ENCODE peak calls at places on chromosomes 3 and 15, in seven cellular contexts. N, M, A, Q, K, C and H are unnamed samples.

GRCh38 chr3:152304160-152304559 is 35.4 kb downstream of the MBNL1 start:
- DNase-seq in N (no peak), M (no peak), A (no peak), Q (no peak), K (no peak), C (no peak), H (no peak)

GRCh38 chr3:79467721-79468120 is 300.1 kb downstream of the ROBO1 start:
- DNase-seq in N (no peak), M (no peak), A (no peak), Q (no peak), K (no peak), C (no peak), H (peak)

GRCh38 chr3:159817571-159817970 is 171.1 kb upstream of the IL12A start:
- DNase-seq in N (no peak), M (no peak), A (no peak), Q (no peak), K (no peak), C (no peak), H (no peak)

GRCh38 chr3:48414376-48415250 is 15.3 kb downstream of the PLXNB1 start:
- DNase-seq in N (no peak), M (no peak), A (no peak), Q (no peak), K (no peak), C (no peak), H (no peak)

GRCh38 chr3:17590465-17590864 is 152.0 kb downstream of the TBC1D5 start:
- DNase-seq in N (no peak), M (no peak), A (no peak), Q (no peak), K (no peak), C (no peak), H (no peak)

GRCh38 chr3:8324727-8325126 is 176.9 kb upstream of the LMCD1 start:
- DNase-seq in N (peak), M (peak), A (peak), Q (peak), K (peak), C (no peak), H (peak)

GRCh38 chr3:73624363-73625123 is at the start of gene PDZRN3:
- DNase-seq in N (peak), M (no peak), A (no peak), Q (peak), K (no peak), C (peak), H (peak)

GRCh38 chr3:3699816-3700633 is 99.2 kb upstream of the LRRN1 start:
- DNase-seq in N (no peak), M (no peak), A (no peak), Q (no peak), K (peak), C (no peak), H (no peak)

GRCh38 chr3:4571690-4572334 is 78.7 kb downstream of the ITPR1 start:
- DNase-seq in N (no peak), M (no peak), A (no peak), Q (no peak), K (no peak), C (no peak), H (no peak)

GRCh38 chr3:139948898-139949297 is 13.9 kb downstream of the CLSTN2 start:
- DNase-seq in N (no peak), M (no peak), A (no peak), Q (no peak), K (no peak), C (no peak), H (no peak)

GRCh38 chr3:174318146-174318545 is 541.0 kb upstream of the NAALADL2 start:
- DNase-seq in N (no peak), M (no peak), A (no peak), Q (no peak), K (no peak), C (no peak), H (no peak)

GRCh38 chr15:58224068-58224467 is 85.9 kb downstream of the AQP9 start:
- DNase-seq in N (no peak), M (no peak), A (no peak), Q (peak), K (no peak), C (no peak), H (no peak)

GRCh38 chr15:45442497-45443135 is 64.3 kb upstream of the GATM start:
- DNase-seq in N (no peak), M (no peak), A (no peak), Q (peak), K (no peak), C (no peak), H (no peak)
- TF ChIP-seq CTCF in N (no peak), M (no peak), A (no peak), Q (no peak), K (no peak), C (no peak), H (no peak)

DNA sequence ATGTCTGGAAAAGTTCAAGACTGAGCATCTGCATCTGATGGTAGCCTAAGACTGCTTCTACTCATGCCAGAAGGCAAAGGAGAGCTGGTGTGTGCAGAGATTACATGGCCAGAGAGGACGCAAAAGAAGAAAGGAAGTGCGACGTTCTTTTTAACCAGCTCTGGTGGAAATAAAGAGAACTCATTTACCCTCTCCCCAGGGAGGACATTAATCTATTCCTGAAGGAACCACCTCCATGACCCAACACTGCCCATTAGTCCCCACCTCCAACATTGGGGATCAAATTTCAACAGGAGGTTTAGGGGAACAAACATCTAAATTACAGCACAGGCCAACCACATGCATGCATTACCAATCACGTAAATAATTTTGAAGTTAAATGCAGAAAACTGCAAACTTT is 1.5 kb upstream of the NCK1 start:
- DNase-seq in N (peak), M (no peak), A (no peak), Q (peak), K (no peak), C (no peak), H (peak)
- H3K4me3 ChIP-seq in N (peak), M (peak), A (no peak), Q (peak), K (peak), C (no peak), H (peak)

GRCh38 chr15:71066983-71067382 is 48.3 kb upstream of the THSD4 start:
- DNase-seq in N (no peak), M (no peak), A (no peak), Q (peak), K (no peak), C (no peak), H (peak)

GRCh38 chr15:71071529-71071928 is 43.7 kb upstream of the THSD4 start:
- DNase-seq in N (no peak), M (no peak), A (no peak), Q (no peak), K (no peak), C (no peak), H (no peak)

GRCh38 chr15:71072423-71072822 is 42.8 kb upstream of the THSD4 start:
- DNase-seq in N (no peak), M (no peak), A (no peak), Q (no peak), K (no peak), C (no peak), H (no peak)

GRCh38 chr15:71069693-71070092 is 45.6 kb upstream of the THSD4 start:
- DNase-seq in N (no peak), M (no peak), A (no peak), Q (no peak), K (no peak), C (no peak), H (no peak)
- TF ChIP-seq CTCF in N (no peak), M (no peak), A (no peak), Q (no peak), K (no peak), C (no peak), H (no peak)

DNA sequence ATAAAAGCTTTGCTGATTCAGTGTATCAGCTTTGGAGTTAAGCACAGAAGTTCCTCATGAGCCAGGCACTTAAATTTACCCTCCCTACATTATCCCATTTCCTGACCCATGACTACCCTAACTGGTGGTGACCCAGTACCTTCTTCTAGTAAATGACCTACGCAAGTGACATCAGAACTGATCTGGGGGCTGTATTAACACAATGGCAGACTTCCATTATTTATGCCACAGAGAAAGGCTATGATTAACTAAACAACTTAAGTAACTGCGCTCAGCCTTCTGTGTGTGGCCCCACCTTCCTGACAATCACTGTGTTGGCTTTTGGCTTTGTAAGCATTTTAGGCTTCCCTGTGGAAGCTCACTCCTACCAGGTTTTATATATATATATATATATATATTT is 1.9 kb downstream of the MB21D2 start:
- DNase-seq in N (no peak), M (no peak), A (no peak), Q (peak), K (no peak), C (no peak), H (no peak)
- H3K4me3 ChIP-seq in N (peak), M (no peak), A (peak), Q (peak), K (no peak), C (no peak), H (peak)

GRCh38 chr3:1252061-1252430 is 159.2 kb downstream of the CNTN6 start:
- DNase-seq in N (no peak), M (no peak), A (no peak), Q (no peak), K (no peak), C (no peak), H (no peak)

GRCh38 chr3:1251282-1252060 is 158.6 kb downstream of the CNTN6 start:
- DNase-seq in N (no peak), M (no peak), A (no peak), Q (peak), K (no peak), C (no peak), H (no peak)
- TF ChIP-seq CTCF in N (no peak), M (no peak), A (no peak), Q (peak), K (no peak), C (no peak), H (peak)

GRCh38 chr3:177193706-177194268 is 3.5 kb downstream of the TBL1XR1 start:
- DNase-seq in N (no peak), M (no peak), A (no peak), Q (peak), K (no peak), C (no peak), H (no peak)
- H3K4me3 ChIP-seq in N (peak), M (no peak), A (no peak), Q (peak), K (peak), C (no peak), H (no peak)